ENCODE peak calls at places on chromosomes 16 and 17, in nine cellular contexts. One of them, this sample, is unnamed.

GRCh38 chr17:9768381-9768934 is 22.9 kb downstream of the DHRS7C start:
- DNase-seq in body of pancreas: no peak
- DNase-seq in CD8-positive, alpha-beta memory T cell: no peak
- DNase-seq in A673: peak; percentile 72
- DNase-seq in uterus: no peak
- DNase-seq in fibroblast of lung: peak; percentile 24
- DNase-seq in heart right ventricle: no peak
- DNase-seq in adrenal gland: no peak
- DNase-seq in mesendoderm: peak; percentile 61
- DNase-seq in this sample: peak; percentile 35

GRCh38 chr17:82442643-82443464 is 7.7 kb downstream of the CYBC1 start:
- DNase-seq in body of pancreas: no peak
- DNase-seq in CD8-positive, alpha-beta memory T cell: no peak
- DNase-seq in A673: no peak
- DNase-seq in uterus: no peak
- DNase-seq in fibroblast of lung: no peak
- DNase-seq in heart right ventricle: peak; percentile 14
- DNase-seq in adrenal gland: no peak
- DNase-seq in mesendoderm: no peak
- DNase-seq in this sample: no peak

GRCh38 chr16:85556456-85557082 is 56.6 kb upstream of the GSE1 start:
- DNase-seq in body of pancreas: peak; percentile 63
- DNase-seq in CD8-positive, alpha-beta memory T cell: peak; percentile 39
- DNase-seq in A673: peak; percentile 45
- DNase-seq in uterus: peak; percentile 57
- DNase-seq in fibroblast of lung: peak; percentile 48
- DNase-seq in heart right ventricle: peak; percentile 60
- DNase-seq in adrenal gland: peak; percentile 67
- DNase-seq in mesendoderm: peak; percentile 84
- DNase-seq in this sample: no peak

GRCh38 chr16:52861614-52862022 is 191.1 kb downstream of the CHD9NB start:
- DNase-seq in body of pancreas: peak; percentile 23
- DNase-seq in CD8-positive, alpha-beta memory T cell: no peak
- DNase-seq in A673: peak; percentile 80
- DNase-seq in uterus: no peak
- DNase-seq in fibroblast of lung: peak; percentile 1
- DNase-seq in heart right ventricle: no peak
- DNase-seq in adrenal gland: no peak
- DNase-seq in mesendoderm: peak; percentile 53
- DNase-seq in this sample: peak; percentile 5

GRCh38 chr16:15963307-15963910 is 14.0 kb downstream of the ABCC1 start:
- DNase-seq in body of pancreas: no peak
- DNase-seq in CD8-positive, alpha-beta memory T cell: no peak
- DNase-seq in A673: no peak
- DNase-seq in uterus: no peak
- DNase-seq in fibroblast of lung: no peak
- DNase-seq in heart right ventricle: no peak
- DNase-seq in adrenal gland: no peak
- DNase-seq in mesendoderm: peak; percentile 29
- DNase-seq in this sample: no peak

GRCh38 chr17:2042355-2042929 is 620 bp downstream of the OVCA2 start:
- DNase-seq in body of pancreas: no peak
- DNase-seq in CD8-positive, alpha-beta memory T cell: no peak
- DNase-seq in A673: peak; percentile 68
- DNase-seq in uterus: no peak
- DNase-seq in fibroblast of lung: no peak
- DNase-seq in heart right ventricle: no peak
- DNase-seq in adrenal gland: peak; percentile 51
- DNase-seq in mesendoderm: peak; percentile 67
- DNase-seq in this sample: peak; percentile 62

GRCh38 chr17:48012151-48012520 is 25.5 kb downstream of the COPZ2 start:
- DNase-seq in body of pancreas: peak; percentile 36
- DNase-seq in CD8-positive, alpha-beta memory T cell: peak; percentile 54
- DNase-seq in A673: peak; percentile 88
- DNase-seq in uterus: no peak
- DNase-seq in fibroblast of lung: no peak
- DNase-seq in heart right ventricle: peak; percentile 52
- DNase-seq in adrenal gland: no peak
- DNase-seq in mesendoderm: peak; percentile 81
- DNase-seq in this sample: peak; percentile 33

GRCh38 chr17:75848523-75849303 is 4.5 kb upstream of the UNC13D start:
- DNase-seq in body of pancreas: peak; percentile 86
- DNase-seq in CD8-positive, alpha-beta memory T cell: peak; percentile 80
- DNase-seq in A673: peak; percentile 53
- DNase-seq in uterus: peak; percentile 83
- DNase-seq in fibroblast of lung: no peak
- DNase-seq in heart right ventricle: peak; percentile 79
- DNase-seq in adrenal gland: peak; percentile 82
- DNase-seq in mesendoderm: peak; percentile 83
- DNase-seq in this sample: peak; percentile 83

GRCh38 chr17:62859146-62859545 is 51.0 kb upstream of the MARCHF10 start:
- DNase-seq in body of pancreas: no peak
- DNase-seq in CD8-positive, alpha-beta memory T cell: no peak
- DNase-seq in A673: no peak
- DNase-seq in uterus: no peak
- DNase-seq in fibroblast of lung: peak; percentile 33
- DNase-seq in heart right ventricle: no peak
- DNase-seq in adrenal gland: no peak
- DNase-seq in mesendoderm: no peak
- DNase-seq in this sample: no peak

GRCh38 chr16:67302076-67302475 is 22.7 kb downstream of the PLEKHG4 start:
- DNase-seq in body of pancreas: no peak
- DNase-seq in CD8-positive, alpha-beta memory T cell: no peak
- DNase-seq in A673: no peak
- DNase-seq in uterus: no peak
- DNase-seq in fibroblast of lung: no peak
- DNase-seq in heart right ventricle: no peak
- DNase-seq in adrenal gland: no peak
- DNase-seq in mesendoderm: no peak
- DNase-seq in this sample: no peak

GRCh38 chr16:17229766-17230165 is 241.0 kb downstream of the XYLT1 start:
- DNase-seq in body of pancreas: no peak
- DNase-seq in CD8-positive, alpha-beta memory T cell: no peak
- DNase-seq in A673: no peak
- DNase-seq in uterus: no peak
- DNase-seq in fibroblast of lung: no peak
- DNase-seq in heart right ventricle: no peak
- DNase-seq in adrenal gland: peak; percentile 56
- DNase-seq in mesendoderm: no peak
- DNase-seq in this sample: no peak

GRCh38 chr16:57341441-57342303 is 16.9 kb upstream of the CCL22 start:
- DNase-seq in body of pancreas: no peak
- DNase-seq in CD8-positive, alpha-beta memory T cell: no peak
- DNase-seq in A673: peak; percentile 41
- DNase-seq in uterus: no peak
- DNase-seq in fibroblast of lung: peak; percentile 96
- DNase-seq in heart right ventricle: no peak
- DNase-seq in adrenal gland: no peak
- DNase-seq in mesendoderm: no peak
- DNase-seq in this sample: peak; percentile 90

GRCh38 chr16:84663433-84664101 is 15.3 kb downstream of the KLHL36 start:
- DNase-seq in body of pancreas: no peak
- DNase-seq in CD8-positive, alpha-beta memory T cell: no peak
- DNase-seq in A673: no peak
- DNase-seq in uterus: no peak
- DNase-seq in fibroblast of lung: no peak
- DNase-seq in heart right ventricle: no peak
- DNase-seq in adrenal gland: no peak
- DNase-seq in mesendoderm: no peak
- DNase-seq in this sample: peak; percentile 72

GRCh38 chr17:57554826-57555635 is 190.1 kb downstream of the CCDC182 start:
- DNase-seq in body of pancreas: no peak
- DNase-seq in CD8-positive, alpha-beta memory T cell: no peak
- DNase-seq in A673: peak; percentile 64
- DNase-seq in uterus: no peak
- DNase-seq in fibroblast of lung: no peak
- DNase-seq in heart right ventricle: no peak
- DNase-seq in adrenal gland: no peak
- DNase-seq in mesendoderm: peak; percentile 66
- DNase-seq in this sample: no peak

GRCh38 chr16:65069090-65069489 is 52.8 kb downstream of the CDH11 start:
- DNase-seq in body of pancreas: no peak
- DNase-seq in CD8-positive, alpha-beta memory T cell: no peak
- DNase-seq in A673: peak; percentile 79
- DNase-seq in uterus: no peak
- DNase-seq in fibroblast of lung: peak; percentile 93
- DNase-seq in heart right ventricle: no peak
- DNase-seq in adrenal gland: no peak
- DNase-seq in mesendoderm: no peak
- DNase-seq in this sample: peak; percentile 72

DNA sequence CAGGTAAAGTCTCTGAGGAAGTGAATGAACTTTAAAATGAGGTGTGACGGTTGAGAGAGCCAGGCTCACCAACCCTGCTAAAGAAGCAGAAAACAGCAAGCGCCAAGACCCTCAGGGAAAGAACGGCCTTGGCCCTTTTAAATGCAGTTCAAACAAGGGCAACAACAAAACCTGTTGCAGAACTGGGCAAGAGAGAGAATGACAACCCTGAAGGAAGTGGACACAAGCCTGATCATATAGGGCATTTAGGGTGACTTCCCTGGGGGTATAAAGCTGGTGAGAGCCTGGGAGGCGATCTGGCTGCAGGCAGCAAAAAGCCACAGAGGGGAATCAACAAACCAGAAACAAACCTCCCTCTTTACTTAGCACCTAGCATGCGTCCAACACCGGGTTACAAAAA is 1.0 kb downstream of the CPPED1 start:
- DNase-seq in body of pancreas: no peak
- DNase-seq in CD8-positive, alpha-beta memory T cell: no peak
- DNase-seq in A673: no peak
- DNase-seq in uterus: no peak
- DNase-seq in fibroblast of lung: no peak
- DNase-seq in heart right ventricle: no peak
- DNase-seq in adrenal gland: no peak
- DNase-seq in mesendoderm: no peak
- DNase-seq in this sample: no peak
- H3K4me3 ChIP-seq in body of pancreas: no peak overlapping the region
- H3K4me3 ChIP-seq in CD8-positive, alpha-beta memory T cell: peak overlapping the region; percentile 93
- H3K4me3 ChIP-seq in A673: no peak overlapping the region
- H3K4me3 ChIP-seq in uterus: peak overlapping the region; percentile 54
- H3K4me3 ChIP-seq in fibroblast of lung: peak overlapping the region; percentile 90
- H3K4me3 ChIP-seq in heart right ventricle: peak overlapping the region; percentile 71
- H3K4me3 ChIP-seq in adrenal gland: no peak overlapping the region
- H3K4me3 ChIP-seq in mesendoderm: no peak overlapping the region
- H3K4me3 ChIP-seq in this sample: peak overlapping the region; percentile 41

GRCh38 chr16:1780677-1781072 is 1.7 kb downstream of the SPSB3 start:
- DNase-seq in body of pancreas: no peak
- DNase-seq in CD8-positive, alpha-beta memory T cell: no peak
- DNase-seq in A673: no peak
- DNase-seq in uterus: no peak
- DNase-seq in fibroblast of lung: no peak
- DNase-seq in heart right ventricle: no peak
- DNase-seq in adrenal gland: peak; percentile 76
- DNase-seq in mesendoderm: no peak
- DNase-seq in this sample: no peak

GRCh38 chr16:1782408-1783247 is at the start of the genes NUBP2 and SPSB3:
- DNase-seq in body of pancreas: peak; percentile 100
- DNase-seq in CD8-positive, alpha-beta memory T cell: peak; percentile 98
- DNase-seq in A673: peak; percentile 100
- DNase-seq in uterus: peak; percentile 100
- DNase-seq in fibroblast of lung: peak; percentile 100
- DNase-seq in heart right ventricle: peak; percentile 99
- DNase-seq in adrenal gland: peak; percentile 100
- DNase-seq in mesendoderm: peak; percentile 100
- DNase-seq in this sample: peak; percentile 98

GRCh38 chr16:1779741-1780676 is 2.4 kb downstream of the SPSB3 start:
- DNase-seq in body of pancreas: no peak
- DNase-seq in CD8-positive, alpha-beta memory T cell: no peak
- DNase-seq in A673: no peak
- DNase-seq in uterus: no peak
- DNase-seq in fibroblast of lung: no peak
- DNase-seq in heart right ventricle: peak; percentile 21
- DNase-seq in adrenal gland: peak; percentile 89
- DNase-seq in mesendoderm: no peak
- DNase-seq in this sample: no peak

GRCh38 chr16:1781758-1782407 is 488 bp downstream of the SPSB3 start:
- DNase-seq in body of pancreas: no peak
- DNase-seq in CD8-positive, alpha-beta memory T cell: no peak
- DNase-seq in A673: peak; percentile 22
- DNase-seq in uterus: no peak
- DNase-seq in fibroblast of lung: peak; percentile 20
- DNase-seq in heart right ventricle: peak; percentile 32
- DNase-seq in adrenal gland: peak; percentile 67
- DNase-seq in mesendoderm: peak; percentile 55
- DNase-seq in this sample: no peak

DNA sequence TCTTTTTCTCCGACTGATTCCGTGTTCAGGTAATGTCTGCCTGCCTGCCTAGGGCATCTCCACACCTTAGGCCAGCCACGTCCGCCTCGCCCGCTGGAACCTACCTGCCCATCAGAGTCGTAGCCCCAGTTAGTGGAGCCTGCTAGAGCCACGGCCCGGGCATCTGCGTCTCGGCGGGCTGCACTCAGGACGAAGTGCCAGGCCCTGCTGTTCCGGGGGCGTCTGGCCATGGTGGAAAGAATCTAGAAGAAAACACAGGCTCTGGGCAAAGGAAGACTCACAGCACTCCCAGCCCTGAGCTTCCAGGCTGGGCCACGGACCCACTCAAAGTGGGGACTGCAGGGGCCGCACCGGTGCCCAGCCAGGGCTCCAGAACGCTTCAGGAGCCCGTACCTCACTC is 1.1 kb downstream of the SPSB3 start:
- DNase-seq in body of pancreas: no peak
- DNase-seq in CD8-positive, alpha-beta memory T cell: no peak
- DNase-seq in A673: no peak
- DNase-seq in uterus: no peak
- DNase-seq in fibroblast of lung: no peak
- DNase-seq in heart right ventricle: peak; percentile 17
- DNase-seq in adrenal gland: peak; percentile 35
- DNase-seq in mesendoderm: no peak
- DNase-seq in this sample: no peak
- H3K36me3 ChIP-seq in body of pancreas: peaks cover 8% of the 10 kb centered on the region
- H3K36me3 ChIP-seq in CD8-positive, alpha-beta memory T cell: no peaks in the 10 kb centered on the region
- H3K36me3 ChIP-seq in A673: peaks cover 14% of the 10 kb centered on the region
- H3K36me3 ChIP-seq in uterus: no peaks in the 10 kb centered on the region
- H3K36me3 ChIP-seq in fibroblast of lung: peaks cover 17% of the 10 kb centered on the region
- H3K36me3 ChIP-seq in heart right ventricle: no peaks in the 10 kb centered on the region
- H3K36me3 ChIP-seq in adrenal gland: peaks cover 36% of the 10 kb centered on the region
- H3K36me3 ChIP-seq in mesendoderm: no peaks in the 10 kb centered on the region
- H3K36me3 ChIP-seq in this sample: peaks cover 61% of the 10 kb centered on the region

GRCh38 chr17:34511265-34511664 is 68.1 kb upstream of the TMEM132E start:
- DNase-seq in body of pancreas: no peak
- DNase-seq in CD8-positive, alpha-beta memory T cell: no peak
- DNase-seq in A673: no peak
- DNase-seq in uterus: no peak
- DNase-seq in fibroblast of lung: no peak
- DNase-seq in heart right ventricle: peak; percentile 23
- DNase-seq in adrenal gland: no peak
- DNase-seq in mesendoderm: no peak
- DNase-seq in this sample: no peak
- H3K27ac ChIP-seq in body of pancreas: no peak overlapping the region
- H3K27ac ChIP-seq in CD8-positive, alpha-beta memory T cell: no peak overlapping the region
- H3K27ac ChIP-seq in A673: no peak overlapping the region
- H3K27ac ChIP-seq in uterus: no peak overlapping the region
- H3K27ac ChIP-seq in fibroblast of lung: no peak overlapping the region
- H3K27ac ChIP-seq in heart right ventricle: no peak overlapping the region
- H3K27ac ChIP-seq in adrenal gland: no peak overlapping the region
- H3K27ac ChIP-seq in mesendoderm: no peak overlapping the region
- H3K27ac ChIP-seq in this sample: no peak overlapping the region

DNA sequence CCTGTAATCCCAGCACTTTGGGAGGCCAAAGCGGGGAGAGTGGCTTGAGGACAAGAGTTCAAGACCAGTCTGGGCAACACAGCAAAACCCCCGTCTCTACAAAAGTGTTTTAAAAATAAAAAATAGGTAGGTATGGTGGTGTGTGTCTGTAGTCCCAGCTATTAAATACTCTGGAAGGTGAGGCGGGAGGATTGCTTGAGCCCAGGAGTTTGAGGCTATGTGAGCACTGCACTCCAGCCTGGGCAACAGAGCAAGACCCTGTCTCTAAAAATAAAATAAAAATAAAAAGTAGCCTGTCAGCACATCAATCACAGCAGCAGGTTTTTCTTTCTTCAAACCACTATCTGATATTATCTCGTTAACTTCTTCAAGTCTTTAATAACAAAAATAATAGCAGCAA is 1.6 kb downstream of the USP31 start:
- DNase-seq in body of pancreas: no peak
- DNase-seq in CD8-positive, alpha-beta memory T cell: no peak
- DNase-seq in A673: no peak
- DNase-seq in uterus: no peak
- DNase-seq in fibroblast of lung: no peak
- DNase-seq in heart right ventricle: no peak
- DNase-seq in adrenal gland: no peak
- DNase-seq in mesendoderm: no peak
- DNase-seq in this sample: no peak
- H3K4me3 ChIP-seq in body of pancreas: no peak overlapping the region
- H3K4me3 ChIP-seq in CD8-positive, alpha-beta memory T cell: no peak overlapping the region
- H3K4me3 ChIP-seq in A673: peak overlapping the region; percentile 75
- H3K4me3 ChIP-seq in uterus: peak overlapping the region; percentile 58
- H3K4me3 ChIP-seq in fibroblast of lung: no peak overlapping the region
- H3K4me3 ChIP-seq in heart right ventricle: peak overlapping the region; percentile 87
- H3K4me3 ChIP-seq in adrenal gland: no peak overlapping the region
- H3K4me3 ChIP-seq in mesendoderm: no peak overlapping the region
- H3K4me3 ChIP-seq in this sample: no peak overlapping the region